ENCODE peak calls at places on chromosome 4, in four cellular contexts. One of them, this sample, is unnamed.

GRCh38 chr4:2261110-2261852 is 628 bp downstream of the MXD4 start:
- DNase-seq in fibroblast of villous mesenchyme: peak
- DNase-seq in ACHN: peak
- DNase-seq in iris pigment epithelial cell: peak
- DNase-seq in this sample: peak

GRCh38 chr4:54107951-54108740 is 8.2 kb downstream of the GSX2 start:
- DNase-seq in fibroblast of villous mesenchyme: no peak
- DNase-seq in ACHN: no peak
- DNase-seq in iris pigment epithelial cell: no peak
- DNase-seq in this sample: no peak

GRCh38 chr4:22191565-22192301 is 243.2 kb upstream of the KCNIP4 start:
- DNase-seq in fibroblast of villous mesenchyme: no peak
- DNase-seq in ACHN: peak
- DNase-seq in iris pigment epithelial cell: peak
- DNase-seq in this sample: no peak

GRCh38 chr4:77818077-77818666 is 996 bp downstream of the CNOT6L start:
- DNase-seq in fibroblast of villous mesenchyme: peak
- DNase-seq in ACHN: peak
- DNase-seq in iris pigment epithelial cell: peak
- DNase-seq in this sample: peak

GRCh38 chr4:36676139-36677050 is 395.0 kb downstream of the DTHD1 start:
- DNase-seq in fibroblast of villous mesenchyme: no peak
- DNase-seq in ACHN: no peak
- DNase-seq in iris pigment epithelial cell: peak
- DNase-seq in this sample: no peak

GRCh38 chr4:10688827-10689226 is 4.3 kb upstream of the CLNK start:
- DNase-seq in fibroblast of villous mesenchyme: no peak
- DNase-seq in ACHN: no peak
- DNase-seq in iris pigment epithelial cell: no peak
- DNase-seq in this sample: peak

GRCh38 chr4:83217721-83218522 is 66.7 kb downstream of the COQ2 start:
- DNase-seq in fibroblast of villous mesenchyme: no peak
- DNase-seq in ACHN: no peak
- DNase-seq in iris pigment epithelial cell: no peak
- DNase-seq in this sample: peak

GRCh38 chr4:3442959-3443749 is 1.4 kb downstream of the HGFAC start:
- DNase-seq in fibroblast of villous mesenchyme: peak
- DNase-seq in ACHN: peak
- DNase-seq in iris pigment epithelial cell: peak
- DNase-seq in this sample: peak

GRCh38 chr4:109462297-109462696 is 28.7 kb downstream of the SEC24B start:
- DNase-seq in fibroblast of villous mesenchyme: no peak
- DNase-seq in ACHN: no peak
- DNase-seq in iris pigment epithelial cell: peak
- DNase-seq in this sample: no peak

GRCh38 chr4:166252487-166253402 is 379.7 kb downstream of the TLL1 start:
- DNase-seq in fibroblast of villous mesenchyme: peak
- DNase-seq in ACHN: peak
- DNase-seq in iris pigment epithelial cell: peak
- DNase-seq in this sample: no peak

GRCh38 chr4:38318737-38319455 is 345.1 kb upstream of the KLF3 start:
- DNase-seq in fibroblast of villous mesenchyme: peak
- DNase-seq in ACHN: peak
- DNase-seq in iris pigment epithelial cell: peak
- DNase-seq in this sample: peak

GRCh38 chr4:32148120-32148666 is 1428.0 kb downstream of the PCDH7 start:
- DNase-seq in fibroblast of villous mesenchyme: no peak
- DNase-seq in ACHN: no peak
- DNase-seq in iris pigment epithelial cell: peak
- DNase-seq in this sample: no peak

GRCh38 chr4:121784975-121785374 is 16.1 kb upstream of the EXOSC9 start:
- DNase-seq in fibroblast of villous mesenchyme: peak
- DNase-seq in ACHN: peak
- DNase-seq in iris pigment epithelial cell: peak
- DNase-seq in this sample: no peak

GRCh38 chr4:172808196-172808595 is 360.4 kb upstream of the GALNT7 start:
- DNase-seq in fibroblast of villous mesenchyme: no peak
- DNase-seq in ACHN: no peak
- DNase-seq in iris pigment epithelial cell: no peak
- DNase-seq in this sample: no peak

GRCh38 chr4:120858776-120859175 is 63.8 kb downstream of the PRDM5 start:
- DNase-seq in fibroblast of villous mesenchyme: no peak
- DNase-seq in ACHN: no peak
- DNase-seq in iris pigment epithelial cell: no peak
- DNase-seq in this sample: no peak

This sample was measured in naive B cell.